ENCODE peak calls at places on chromosomes 5 and 9, in four cellular contexts. F is HCT116, O is IMR-90, L is transverse colon. K is an unnamed sample.

GRCh38 chr5:78548216-78548615 is 100.4 kb downstream of the LHFPL2 start:
- DNase-seq in F (no peak), O (no peak), L (no peak), K (no peak)

GRCh38 chr5:10201223-10201868 is 48.3 kb downstream of the ATPSCKMT start:
- DNase-seq in L (no peak), F (no peak), O (peak), K (no peak)

GRCh38 chr5:90983148-90983547 is 400.0 kb downstream of the ARRDC3 start:
- DNase-seq in L (no peak), F (no peak), O (peak), K (no peak)

GRCh38 chr5:124706041-124706440 is 40.4 kb downstream of the ZNF608 start:
- DNase-seq in O (no peak), L (no peak), F (no peak), K (no peak)

GRCh38 chr9:114321759-114322158 is 1.1 kb upstream of the ORM1 start:
- DNase-seq in L (no peak), F (no peak), O (peak), K (no peak)

GRCh38 chr5:126228934-126229333 is 194.3 kb upstream of the GRAMD2B start:
- DNase-seq in L (no peak), O (no peak), F (no peak), K (no peak)

GRCh38 chr9:20087481-20087880 is 298.6 kb upstream of the SLC24A2 start:
- DNase-seq in F (no peak), O (peak), L (no peak), K (no peak)

GRCh38 chr9:16521868-16522381 is 348.5 kb downstream of the BNC2 start:
- DNase-seq in F (no peak), O (peak), L (peak), K (peak)

GRCh38 chr9:36986548-36987408 is 47.3 kb downstream of the PAX5 start:
- DNase-seq in L (no peak), F (no peak), O (no peak), K (no peak)

GRCh38 chr5:180860273-180860886 is 696 bp downstream of the ZFP62 start:
- DNase-seq in L (peak), F (peak), O (no peak), K (peak)

GRCh38 chr9:1052908-1053590 is 2.9 kb downstream of the DMRT2 start:
- DNase-seq in L (no peak), F (no peak), O (no peak), K (no peak)

GRCh38 chr5:114055810-114056476 is 305.9 kb upstream of the KCNN2 start:
- DNase-seq in O (peak), L (no peak), F (no peak), K (no peak)

GRCh38 chr5:132213666-132214065 is 14.0 kb downstream of the P4HA2 start:
- DNase-seq in L (no peak), O (no peak), F (no peak), K (no peak)

GRCh38 chr9:19481471-19481870 is 72.7 kb downstream of the ACER2 start:
- DNase-seq in F (no peak), L (no peak), O (no peak), K (no peak)

GRCh38 chr5:78611161-78611605 is 37.4 kb downstream of the LHFPL2 start:
- DNase-seq in O (peak), F (no peak), L (no peak), K (peak)

GRCh38 chr5:126280820-126281219 is 142.4 kb upstream of the GRAMD2B start:
- DNase-seq in O (no peak), L (no peak), F (no peak), K (no peak)

GRCh38 chr5:168424506-168425298 is 61.6 kb upstream of the RARS1 start:
- DNase-seq in L (no peak), O (peak), F (no peak), K (no peak)

GRCh38 chr5:4212071-4212739 is 616.6 kb downstream of the IRX1 start:
- DNase-seq in O (no peak), F (no peak), L (no peak), K (no peak)

GRCh38 chr5:107277485-107278040 is 393.2 kb downstream of the EFNA5 start:
- DNase-seq in F (no peak), L (no peak), O (no peak), K (no peak)

GRCh38 chr5:140220698-140221064 is 45.7 kb downstream of the CYSTM1 start:
- DNase-seq in O (no peak), L (no peak), F (no peak), K (no peak)

GRCh38 chr5:169149317-169149716 is 151.6 kb downstream of the SLIT3 start:
- DNase-seq in O (no peak), L (no peak), F (no peak), K (no peak)

GRCh38 chr9:105073147-105073546 is 145.2 kb upstream of the ABCA1 start:
- DNase-seq in F (no peak), O (peak), L (no peak), K (no peak)

GRCh38 chr5:56693220-56693579 is 122.1 kb upstream of the MAP3K1 start:
- DNase-seq in F (no peak), L (no peak), O (no peak), K (no peak)

DNA sequence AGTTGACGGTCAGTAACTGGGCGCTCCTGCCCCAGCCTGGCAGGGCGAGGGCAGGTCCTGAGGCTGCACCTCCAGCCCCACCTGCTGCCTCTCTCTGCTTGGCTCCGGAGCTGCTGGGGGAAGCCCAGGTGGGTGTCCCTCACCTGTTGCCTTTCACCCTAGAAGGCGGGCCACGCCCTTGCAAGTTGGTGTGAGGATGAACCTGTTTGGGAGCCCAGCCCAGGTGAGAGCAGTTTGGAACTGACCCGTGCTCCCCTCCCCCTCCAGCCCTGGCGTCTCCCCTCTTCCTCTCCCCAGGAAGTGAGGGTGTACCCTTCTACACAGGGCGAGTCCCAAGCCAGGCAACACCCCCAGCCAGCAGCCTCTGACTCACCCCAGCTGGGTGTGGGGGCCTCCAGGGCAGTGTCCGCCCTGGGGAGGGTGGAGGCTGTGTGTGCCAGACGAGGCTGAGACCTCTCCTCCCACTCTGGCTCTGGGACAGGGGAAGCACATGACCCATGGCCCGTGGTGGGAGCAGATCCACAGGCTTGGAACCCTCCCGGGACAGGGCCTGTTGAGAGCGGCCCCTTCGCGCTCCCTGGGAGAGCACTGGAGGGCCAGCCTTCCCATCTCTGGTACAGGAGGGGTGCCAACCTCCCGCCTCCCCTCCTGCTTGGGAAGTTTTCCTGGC is 10.4 kb downstream of the LRRC8A start:
- DNase-seq in L (peak), O (peak), F (no peak), K (peak)
- TF ChIP-seq POLR2A in L (peak), O (no peak), F (no peak), K (peak)

GRCh38 chr9:127447416-127448111 is 3.6 kb downstream of the RPL12 start:
- DNase-seq in O (peak), F (no peak), L (no peak), K (no peak)

GRCh38 chr9:127444283-127444920 is 6.8 kb downstream of the RPL12 start:
- DNase-seq in F (no peak), L (no peak), O (no peak), K (no peak)

GRCh38 chr9:127446720-127447415 is 4.3 kb downstream of the RPL12 start:
- DNase-seq in L (no peak), O (no peak), F (no peak), K (no peak)

GRCh38 chr9:127444921-127445850 is 6.0 kb downstream of the RPL12 start:
- DNase-seq in F (no peak), L (no peak), O (peak), K (no peak)

DNA sequence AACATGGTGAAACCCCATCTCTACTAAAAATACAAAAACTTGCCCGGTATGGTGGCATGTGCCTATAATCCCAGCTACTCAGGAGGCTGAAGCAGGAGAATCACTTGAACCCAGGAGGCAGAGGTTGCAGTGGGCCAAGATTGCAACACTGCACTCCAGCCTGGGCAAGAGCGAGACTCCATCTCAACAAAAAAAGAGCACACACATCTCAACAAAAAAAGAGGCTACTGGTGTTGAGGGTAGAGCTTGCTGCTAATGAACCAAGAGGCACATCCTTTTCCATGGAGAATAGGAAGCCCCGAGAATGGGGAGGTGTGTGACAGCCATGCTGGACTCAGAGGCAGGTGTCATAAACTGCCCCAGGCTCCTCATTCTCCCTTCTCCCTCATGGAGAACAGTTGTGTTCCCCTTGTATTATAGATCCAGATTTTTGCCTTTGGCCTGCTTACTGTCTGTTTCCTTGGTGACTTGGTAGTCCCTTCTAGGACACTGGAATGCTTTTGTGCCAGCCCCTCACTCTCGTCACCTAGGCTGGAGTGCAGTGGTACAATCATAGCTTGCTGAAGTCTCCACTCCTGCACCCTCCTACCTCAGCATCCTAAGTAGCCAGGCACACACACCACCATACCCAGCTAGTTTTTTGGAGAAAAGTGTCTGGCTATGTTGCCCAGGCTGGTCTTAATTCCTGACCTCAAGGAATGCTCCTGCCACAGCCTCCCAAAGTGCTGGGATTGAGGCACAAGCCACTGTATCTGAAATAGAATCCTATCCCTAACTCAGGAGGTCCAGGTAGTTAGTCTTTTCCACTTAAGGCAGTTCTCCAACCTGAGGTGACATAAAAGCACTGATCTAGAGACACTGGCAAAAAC is 5.1 kb downstream of the RPL12 start:
- DNase-seq in O (no peak), L (no peak), F (no peak), K (no peak)
- TF ChIP-seq POLR2A in O (peak), L (no peak), F (peak), K (no peak)

GRCh38 chr9:96048954-96049831 is 173.7 kb downstream of the ERCC6L2 start:
- DNase-seq in F (no peak), L (no peak), O (no peak), K (no peak)
- TF ChIP-seq POLR2A in F (no peak), L (no peak), O (no peak), K (no peak)

DNA sequence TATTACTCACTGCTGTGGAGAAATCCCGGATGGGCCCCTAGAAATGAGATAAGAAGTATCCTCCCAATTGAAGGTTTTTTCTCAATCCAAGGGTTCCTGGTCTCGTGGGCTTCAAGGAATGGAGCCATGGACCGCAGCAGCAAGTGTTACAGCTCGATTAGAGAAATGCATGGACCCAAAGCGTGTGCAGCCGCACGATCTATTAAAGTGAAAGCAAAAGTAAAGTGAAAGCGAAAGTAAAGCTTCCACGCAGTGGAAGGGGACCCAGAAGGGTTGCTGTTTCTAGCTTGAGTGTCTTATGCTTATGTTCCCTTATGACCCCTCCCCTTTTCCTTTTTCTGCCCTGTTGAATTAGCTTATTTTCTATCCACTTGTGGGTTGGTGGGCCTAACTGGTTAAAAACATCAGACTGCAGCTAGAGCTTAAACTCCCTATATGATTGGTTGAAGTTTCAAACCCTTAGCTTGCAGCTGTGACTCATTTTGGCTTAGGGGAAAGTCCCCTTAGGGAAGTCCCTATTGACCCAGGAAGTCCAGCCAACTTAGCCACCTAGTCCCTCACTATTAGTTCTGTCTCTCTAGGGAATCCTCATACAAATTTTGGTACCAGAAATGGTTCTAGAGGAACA is 1111.8 kb downstream of the TAF11L14 start:
- DNase-seq in O (no peak), F (no peak), L (peak), K (no peak)
- TF ChIP-seq POLR2A in O (no peak), F (no peak), L (no peak), K (no peak)

GRCh38 chr5:69374911-69375446 is 5.4 kb downstream of the RAD17 start:
- DNase-seq in F (no peak), L (no peak), O (no peak), K (no peak)
- TF ChIP-seq POLR2A in F (no peak), L (no peak), O (no peak), K (no peak)